ENCODE peak calls at places on chromosomes 2 and 18, in four cellular contexts. B, U, J and Q are unnamed samples.
A peak's percentile ranks its signal among the peaks of the same experiment; 100 is the strongest.

GRCh38 chr2:207747653-207748560 is 21.8 kb downstream of the FZD5 start:
- DNase-seq in U (peak; percentile 49), B (no peak), J (no peak), Q (no peak)

GRCh38 chr2:39243469-39244123 is at the start of gene CDKL4:
- DNase-seq in J (no peak), B (no peak), U (no peak), Q (no peak)

GRCh38 chr2:64260817-64261216 is 116.6 kb upstream of the PELI1 start:
- DNase-seq in U (no peak), J (peak; percentile 65), B (peak; percentile 87), Q (no peak)

GRCh38 chr18:46314011-46314410 is 209.8 kb downstream of the HAUS1 start:
- DNase-seq in J (no peak), U (no peak), B (peak; percentile 17), Q (no peak)

GRCh38 chr2:29165362-29166236 is 50.4 kb downstream of the CLIP4 start:
- DNase-seq in J (no peak), U (no peak), B (no peak), Q (no peak)

GRCh38 chr2:207694811-207695281 is 16.6 kb upstream of the CCNYL1 start:
- DNase-seq in B (no peak), J (no peak), U (no peak), Q (no peak)

GRCh38 chr2:26186371-26186770 is 13.5 kb downstream of the GAREM2 start:
- DNase-seq in U (no peak), B (peak; percentile 47), J (no peak), Q (no peak)

GRCh38 chr2:149931486-149931885 is 343.9 kb upstream of the MMADHC start:
- DNase-seq in J (no peak), U (no peak), B (no peak), Q (no peak)

GRCh38 chr2:218286570-218287459 is 5.5 kb downstream of the TMBIM1 start:
- DNase-seq in U (peak; percentile 94), J (peak; percentile 89), B (peak; percentile 96), Q (peak; percentile 90)

GRCh38 chr2:148614024-148614331 is 30.6 kb upstream of the EPC2 start:
- DNase-seq in U (no peak), J (no peak), B (no peak), Q (no peak)

GRCh38 chr18:79523221-79523737 is 127.5 kb downstream of the NFATC1 start:
- DNase-seq in J (no peak), B (peak; percentile 35), U (no peak), Q (no peak)

GRCh38 chr2:232342635-232343565 is 35.7 kb upstream of the ALPP start:
- DNase-seq in J (no peak), U (no peak), B (no peak), Q (no peak)

GRCh38 chr2:200966770-200967169 is 3.3 kb upstream of the ORC2 start:
- DNase-seq in U (no peak), J (no peak), B (no peak), Q (no peak)

GRCh38 chr2:221189431-221189830 is 382.7 kb downstream of the EPHA4 start:
- DNase-seq in U (no peak), J (no peak), B (no peak), Q (no peak)

GRCh38 chr18:34131008-34131407 is 93.7 kb downstream of the NOL4 start:
- DNase-seq in U (no peak), J (no peak), B (no peak), Q (no peak)

GRCh38 chr2:157747695-157748370 is 119.2 kb upstream of the ACVR1C start:
- DNase-seq in U (no peak), B (no peak), J (peak; percentile 49), Q (peak; percentile 64)

GRCh38 chr2:240232961-240233890 is 92.8 kb upstream of the OTOS start:
- DNase-seq in B (peak; percentile 95), U (peak; percentile 89), J (peak; percentile 97), Q (peak; percentile 96)

GRCh38 chr2:65299246-65299645 is 71.6 kb downstream of the ACTR2 start:
- DNase-seq in U (no peak), J (no peak), B (no peak), Q (no peak)

GRCh38 chr2:42969231-42970150 is 177.1 kb upstream of the HAAO start:
- DNase-seq in J (no peak), U (no peak), B (no peak), Q (no peak)

GRCh38 chr2:163703386-163703785 is 32.4 kb downstream of the FIGN start:
- DNase-seq in J (no peak), B (no peak), U (no peak), Q (no peak)
- H3K4me1 ChIP-seq in J (peaks cover 5% of the 10 kb centered on the region), B (no peaks in the 10 kb centered on the region), U (peaks cover 8% of the 10 kb centered on the region), Q (peaks cover 24% of the 10 kb centered on the region)

GRCh38 chr2:128528133-128528532 is 209.5 kb upstream of the HS6ST1 start:
- DNase-seq in B (no peak), U (no peak), J (no peak), Q (no peak)

GRCh38 chr2:128534688-128535392 is 216.2 kb upstream of the HS6ST1 start:
- DNase-seq in J (no peak), U (no peak), B (no peak), Q (no peak)

GRCh38 chr2:128530025-128530573 is 211.4 kb upstream of the HS6ST1 start:
- DNase-seq in U (no peak), J (no peak), B (no peak), Q (no peak)

GRCh38 chr2:128533101-128533500 is 214.4 kb upstream of the HS6ST1 start:
- DNase-seq in B (no peak), J (no peak), U (no peak), Q (no peak)

DNA sequence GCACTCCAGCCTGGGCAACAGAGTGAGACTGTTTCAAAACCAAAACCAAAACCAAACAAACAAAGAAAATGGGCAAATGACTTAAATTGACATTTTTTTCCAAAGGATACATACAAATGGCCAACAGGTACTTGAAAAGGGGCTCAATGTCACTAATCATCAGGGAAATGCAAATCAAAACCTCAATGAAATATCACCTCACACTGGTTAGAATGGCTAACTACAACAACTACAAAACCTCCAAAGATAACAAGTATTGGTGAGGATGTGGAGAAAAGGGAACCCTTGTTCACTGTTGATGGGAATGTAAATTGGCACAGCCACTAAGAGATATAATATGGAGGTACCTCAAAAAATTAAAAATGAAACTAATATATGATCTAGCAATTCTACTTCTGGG is 213.2 kb upstream of the HS6ST1 start:
- DNase-seq in B (no peak), U (no peak), J (no peak), Q (no peak)
- TF ChIP-seq CTCF in B (peak; percentile 24), U (no peak), J (peak; percentile 27), Q (no peak)

GRCh38 chr2:10406491-10406890 is 41.6 kb downstream of the ODC1 start:
- DNase-seq in U (no peak), B (no peak), J (no peak), Q (no peak)
- H3K4me1 ChIP-seq in U (peaks cover 37% of the 10 kb centered on the region), B (peaks cover 37% of the 10 kb centered on the region), J (peaks cover 43% of the 10 kb centered on the region), Q (peaks cover 50% of the 10 kb centered on the region)

GRCh38 chr18:70494524-70494923 is 205.7 kb downstream of the SOCS6 start:
- DNase-seq in J (no peak), B (no peak), U (no peak), Q (no peak)

GRCh38 chr18:70491734-70492348 is 203.0 kb downstream of the SOCS6 start:
- DNase-seq in B (peak; percentile 80), U (peak; percentile 6), J (peak; percentile 59), Q (no peak)

GRCh38 chr18:70493461-70493860 is 204.6 kb downstream of the SOCS6 start:
- DNase-seq in U (no peak), B (no peak), J (no peak), Q (no peak)

GRCh38 chr18:70489556-70489955 is 200.7 kb downstream of the SOCS6 start:
- DNase-seq in B (no peak), U (no peak), J (no peak), Q (no peak)

DNA sequence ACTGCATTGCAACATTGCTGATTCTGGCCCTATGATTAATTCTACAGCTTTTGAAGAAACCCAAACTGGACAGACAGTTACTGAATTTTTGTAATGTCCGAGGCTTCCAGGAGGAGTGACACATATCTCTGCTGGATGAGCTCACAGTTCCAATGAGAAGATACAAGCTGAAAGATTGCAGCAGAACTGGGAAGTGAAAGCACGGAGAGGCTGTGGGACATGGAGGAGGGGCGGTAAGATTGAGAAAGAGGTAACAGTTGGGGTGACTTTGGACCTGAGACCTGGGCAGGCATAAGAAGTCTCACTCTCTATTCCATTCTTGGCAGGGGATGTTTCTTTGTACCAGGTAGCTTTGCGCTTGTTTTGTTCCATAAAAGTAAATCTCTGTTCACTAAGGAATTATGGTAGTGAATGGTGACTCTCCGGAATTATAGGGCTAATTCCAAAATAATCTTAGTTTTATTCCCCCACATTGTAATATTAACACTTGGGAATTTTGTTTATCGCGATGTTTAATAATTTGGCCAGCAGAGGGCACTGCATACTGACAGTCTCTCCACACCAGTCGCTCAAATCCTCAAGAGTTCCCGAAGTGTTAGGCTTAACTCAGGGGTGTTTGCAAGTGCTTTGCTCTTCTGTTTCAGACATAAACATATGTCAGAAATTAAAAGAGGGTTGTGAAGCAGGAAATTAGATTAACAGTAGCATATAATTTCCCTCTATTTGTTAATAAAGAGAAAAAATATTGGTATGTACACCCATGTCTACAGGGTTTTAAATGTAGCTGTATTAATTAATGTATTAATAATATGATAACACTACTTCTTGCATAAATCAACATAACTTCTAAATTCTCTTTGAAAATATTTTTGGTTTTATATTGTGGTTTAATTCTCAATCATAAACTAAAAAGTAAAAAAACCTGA is 201.4 kb downstream of the SOCS6 start:
- DNase-seq in B (no peak), J (no peak), U (peak; percentile 6), Q (no peak)
- TF ChIP-seq CTCF in B (peak; percentile 39), J (peak; percentile 59), U (peak; percentile 26), Q (peak; percentile 64)

GRCh38 chr2:203580846-203581245 is 45.7 kb upstream of the RAPH1 start:
- DNase-seq in U (no peak), J (no peak), B (no peak), Q (no peak)
- H3K4me1 ChIP-seq in U (peaks cover 49% of the 10 kb centered on the region), J (peaks cover 28% of the 10 kb centered on the region), B (peaks cover 5% of the 10 kb centered on the region), Q (peaks cover 43% of the 10 kb centered on the region)

DNA sequence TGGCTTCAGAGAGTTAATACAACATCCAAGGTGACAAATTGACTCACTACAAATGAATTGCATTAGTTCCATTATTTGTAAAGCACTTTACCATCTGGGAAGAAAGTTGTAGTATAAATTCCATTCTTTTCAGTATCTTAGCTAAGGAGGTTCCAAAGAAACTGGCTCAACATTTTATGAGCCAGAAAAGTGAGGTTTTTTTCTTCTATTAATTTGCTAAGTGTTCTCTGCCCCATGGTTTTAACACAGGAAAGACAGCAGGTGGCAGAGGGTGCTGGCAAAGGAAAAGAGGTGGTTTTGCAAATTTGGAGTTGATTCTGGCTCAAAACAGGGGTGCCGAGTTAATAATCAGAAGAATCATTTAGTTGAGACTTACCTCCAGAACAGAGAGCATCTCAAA is 410.1 kb downstream of the MTX2 start:
- DNase-seq in J (no peak), U (no peak), B (no peak), Q (no peak)
- TF ChIP-seq CTCF in J (no peak), U (no peak), B (no peak), Q (no peak)